ENCODE peak calls at places on chromosomes 11 and 22, in five cellular contexts. One of them, this sample, is unnamed.

GRCh38 chr11:68959465-68960298 is 21.1 kb downstream of the MRGPRD start:
- DNase-seq in HFFc6: no peak
- DNase-seq in body of pancreas: no peak
- DNase-seq in upper lobe of right lung: no peak
- DNase-seq in Peyer's patch: no peak
- DNase-seq in this sample: no peak

GRCh38 chr11:77204792-77205466 is 76.9 kb downstream of the MYO7A start:
- DNase-seq in HFFc6: no peak
- DNase-seq in body of pancreas: no peak
- DNase-seq in upper lobe of right lung: no peak
- DNase-seq in Peyer's patch: no peak
- DNase-seq in this sample: no peak

GRCh38 chr22:47601666-47602065 is 839.2 kb downstream of the TBC1D22A start:
- DNase-seq in HFFc6: no peak
- DNase-seq in body of pancreas: no peak
- DNase-seq in upper lobe of right lung: no peak
- DNase-seq in Peyer's patch: no peak
- DNase-seq in this sample: no peak

GRCh38 chr11:30561691-30562412 is 24.3 kb downstream of the MPPED2 start:
- DNase-seq in HFFc6: no peak
- DNase-seq in body of pancreas: no peak
- DNase-seq in upper lobe of right lung: no peak
- DNase-seq in Peyer's patch: no peak
- DNase-seq in this sample: peak

GRCh38 chr11:32328392-32328791 is 106.9 kb downstream of the WT1 start:
- DNase-seq in HFFc6: no peak
- DNase-seq in body of pancreas: no peak
- DNase-seq in upper lobe of right lung: no peak
- DNase-seq in Peyer's patch: no peak
- DNase-seq in this sample: no peak

GRCh38 chr11:61293869-61294716 is 1.0 kb downstream of the VWCE start:
- DNase-seq in HFFc6: peak
- DNase-seq in body of pancreas: peak
- DNase-seq in upper lobe of right lung: peak
- DNase-seq in Peyer's patch: no peak
- DNase-seq in this sample: peak

GRCh38 chr22:41511521-41511968 is 32.7 kb downstream of the POLR3H start:
- DNase-seq in HFFc6: no peak
- DNase-seq in body of pancreas: no peak
- DNase-seq in upper lobe of right lung: no peak
- DNase-seq in Peyer's patch: no peak
- DNase-seq in this sample: no peak

GRCh38 chr11:47768090-47768620 is 1.0 kb upstream of the FNBP4 start:
- DNase-seq in HFFc6: peak
- DNase-seq in body of pancreas: peak
- DNase-seq in upper lobe of right lung: peak
- DNase-seq in Peyer's patch: peak
- DNase-seq in this sample: peak

GRCh38 chr11:122634507-122634906 is 21.0 kb upstream of the UBASH3B start:
- DNase-seq in HFFc6: peak
- DNase-seq in body of pancreas: no peak
- DNase-seq in upper lobe of right lung: no peak
- DNase-seq in Peyer's patch: no peak
- DNase-seq in this sample: peak

GRCh38 chr11:57776101-57776511 is 14.5 kb downstream of the CTNND1 start:
- DNase-seq in HFFc6: peak
- DNase-seq in body of pancreas: no peak
- DNase-seq in upper lobe of right lung: no peak
- DNase-seq in Peyer's patch: no peak
- DNase-seq in this sample: peak

GRCh38 chr11:3799143-3799542 is 1.8 kb upstream of the NUP98 start:
- DNase-seq in HFFc6: no peak
- DNase-seq in body of pancreas: no peak
- DNase-seq in upper lobe of right lung: peak
- DNase-seq in Peyer's patch: no peak
- DNase-seq in this sample: no peak

GRCh38 chr11:112785104-112785503 is 176.1 kb upstream of the NCAM1 start:
- DNase-seq in HFFc6: no peak
- DNase-seq in body of pancreas: no peak
- DNase-seq in upper lobe of right lung: no peak
- DNase-seq in Peyer's patch: no peak
- DNase-seq in this sample: peak

GRCh38 chr11:41286751-41287150 is 172.7 kb downstream of the LRRC4C start:
- DNase-seq in HFFc6: no peak
- DNase-seq in body of pancreas: no peak
- DNase-seq in upper lobe of right lung: no peak
- DNase-seq in Peyer's patch: no peak
- DNase-seq in this sample: no peak

GRCh38 chr11:112364962-112365481 is 104.4 kb upstream of the PLET1 start:
- DNase-seq in HFFc6: peak
- DNase-seq in body of pancreas: no peak
- DNase-seq in upper lobe of right lung: no peak
- DNase-seq in Peyer's patch: no peak
- DNase-seq in this sample: peak

GRCh38 chr11:36534276-36534675 is 24.2 kb upstream of the TRAF6 start:
- DNase-seq in HFFc6: no peak
- DNase-seq in body of pancreas: no peak
- DNase-seq in upper lobe of right lung: no peak
- DNase-seq in Peyer's patch: no peak
- DNase-seq in this sample: no peak

GRCh38 chr22:18012528-18012927 is 11.8 kb downstream of the MICAL3 start:
- DNase-seq in HFFc6: peak
- DNase-seq in body of pancreas: no peak
- DNase-seq in upper lobe of right lung: no peak
- DNase-seq in Peyer's patch: no peak
- DNase-seq in this sample: no peak

GRCh38 chr11:109972181-109972715 is 120.9 kb upstream of the ZC3H12C start:
- DNase-seq in HFFc6: no peak
- DNase-seq in body of pancreas: no peak
- DNase-seq in upper lobe of right lung: no peak
- DNase-seq in Peyer's patch: no peak
- DNase-seq in this sample: no peak

GRCh38 chr11:65279713-65280459 is 18.1 kb downstream of the POLA2 start:
- DNase-seq in HFFc6: peak
- DNase-seq in body of pancreas: peak
- DNase-seq in upper lobe of right lung: no peak
- DNase-seq in Peyer's patch: no peak
- DNase-seq in this sample: peak

GRCh38 chr11:27699242-27699925 is 871 bp downstream of the BDNF start:
- DNase-seq in HFFc6: no peak
- DNase-seq in body of pancreas: peak
- DNase-seq in upper lobe of right lung: peak
- DNase-seq in Peyer's patch: no peak
- DNase-seq in this sample: peak

GRCh38 chr22:28075260-28075981 is 156.4 kb upstream of the PITPNB start:
- DNase-seq in HFFc6: peak
- DNase-seq in body of pancreas: peak
- DNase-seq in upper lobe of right lung: no peak
- DNase-seq in Peyer's patch: no peak
- DNase-seq in this sample: peak

GRCh38 chr22:17140022-17140421 is 18.9 kb upstream of the TMEM121B start:
- DNase-seq in HFFc6: no peak
- DNase-seq in body of pancreas: no peak
- DNase-seq in upper lobe of right lung: no peak
- DNase-seq in Peyer's patch: no peak
- DNase-seq in this sample: no peak

GRCh38 chr11:111388842-111389241 is 9.8 kb upstream of the POU2AF1 start:
- DNase-seq in HFFc6: no peak
- DNase-seq in body of pancreas: no peak
- DNase-seq in upper lobe of right lung: no peak
- DNase-seq in Peyer's patch: no peak
- DNase-seq in this sample: no peak

GRCh38 chr11:57294225-57295131 is 30.3 kb downstream of the TNKS1BP1 start:
- DNase-seq in HFFc6: peak
- DNase-seq in body of pancreas: peak
- DNase-seq in upper lobe of right lung: no peak
- DNase-seq in Peyer's patch: no peak
- DNase-seq in this sample: peak

GRCh38 chr11:127050141-127050632 is 49.6 kb upstream of the KIRREL3 start:
- DNase-seq in HFFc6: no peak
- DNase-seq in body of pancreas: no peak
- DNase-seq in upper lobe of right lung: no peak
- DNase-seq in Peyer's patch: no peak
- DNase-seq in this sample: no peak

GRCh38 chr11:88402784-88403183 is 65.2 kb upstream of the CTSC start:
- DNase-seq in HFFc6: peak
- DNase-seq in body of pancreas: no peak
- DNase-seq in upper lobe of right lung: no peak
- DNase-seq in Peyer's patch: no peak
- DNase-seq in this sample: peak

GRCh38 chr11:134537296-134537695 is 125.3 kb upstream of the B3GAT1 start:
- DNase-seq in HFFc6: no peak
- DNase-seq in body of pancreas: no peak
- DNase-seq in upper lobe of right lung: peak
- DNase-seq in Peyer's patch: no peak
- DNase-seq in this sample: no peak

GRCh38 chr22:18994056-18994455 is 58.0 kb upstream of the PRODH start:
- DNase-seq in HFFc6: no peak
- DNase-seq in body of pancreas: no peak
- DNase-seq in upper lobe of right lung: no peak
- DNase-seq in Peyer's patch: peak
- DNase-seq in this sample: no peak

GRCh38 chr11:120182790-120183491 is 27.9 kb upstream of the OAF start:
- DNase-seq in HFFc6: no peak
- DNase-seq in body of pancreas: peak
- DNase-seq in upper lobe of right lung: peak
- DNase-seq in Peyer's patch: no peak
- DNase-seq in this sample: no peak

GRCh38 chr11:134477486-134477885 is 65.4 kb upstream of the B3GAT1 start:
- DNase-seq in HFFc6: no peak
- DNase-seq in body of pancreas: no peak
- DNase-seq in upper lobe of right lung: no peak
- DNase-seq in Peyer's patch: no peak
- DNase-seq in this sample: no peak

GRCh38 chr22:37704645-37705044 is 7.8 kb downstream of the TRIOBP start:
- DNase-seq in HFFc6: no peak
- DNase-seq in body of pancreas: no peak
- DNase-seq in upper lobe of right lung: no peak
- DNase-seq in Peyer's patch: no peak
- DNase-seq in this sample: no peak

GRCh38 chr22:49929553-49929979 is 11.1 kb downstream of the CRELD2 start:
- DNase-seq in HFFc6: no peak
- DNase-seq in body of pancreas: peak
- DNase-seq in upper lobe of right lung: peak
- DNase-seq in Peyer's patch: peak
- DNase-seq in this sample: no peak

GRCh38 chr22:21947040-21948014 is 5.3 kb downstream of the PPM1F start:
- DNase-seq in HFFc6: peak
- DNase-seq in body of pancreas: no peak
- DNase-seq in upper lobe of right lung: no peak
- DNase-seq in Peyer's patch: no peak
- DNase-seq in this sample: peak
- TF ChIP-seq CTCF in HFFc6: peak
- TF ChIP-seq CTCF in body of pancreas: no peak
- TF ChIP-seq CTCF in upper lobe of right lung: peak
- TF ChIP-seq CTCF in Peyer's patch: no peak
- TF ChIP-seq CTCF in this sample: peak

GRCh38 chr11:10564692-10565318 is 3.7 kb downstream of the LYVE1 start:
- DNase-seq in HFFc6: no peak
- DNase-seq in body of pancreas: no peak
- DNase-seq in upper lobe of right lung: no peak
- DNase-seq in Peyer's patch: no peak
- DNase-seq in this sample: no peak
- TF ChIP-seq CTCF in HFFc6: peak
- TF ChIP-seq CTCF in body of pancreas: no peak
- TF ChIP-seq CTCF in upper lobe of right lung: peak
- TF ChIP-seq CTCF in Peyer's patch: peak
- TF ChIP-seq CTCF in this sample: peak

GRCh38 chr11:62787005-62787759 is at the start of gene TMEM179B:
- DNase-seq in HFFc6: peak
- DNase-seq in body of pancreas: peak
- DNase-seq in upper lobe of right lung: peak
- DNase-seq in Peyer's patch: peak
- DNase-seq in this sample: peak
- TF ChIP-seq CTCF in HFFc6: no peak
- TF ChIP-seq CTCF in body of pancreas: peak
- TF ChIP-seq CTCF in upper lobe of right lung: peak
- TF ChIP-seq CTCF in Peyer's patch: peak
- TF ChIP-seq CTCF in this sample: peak

DNA sequence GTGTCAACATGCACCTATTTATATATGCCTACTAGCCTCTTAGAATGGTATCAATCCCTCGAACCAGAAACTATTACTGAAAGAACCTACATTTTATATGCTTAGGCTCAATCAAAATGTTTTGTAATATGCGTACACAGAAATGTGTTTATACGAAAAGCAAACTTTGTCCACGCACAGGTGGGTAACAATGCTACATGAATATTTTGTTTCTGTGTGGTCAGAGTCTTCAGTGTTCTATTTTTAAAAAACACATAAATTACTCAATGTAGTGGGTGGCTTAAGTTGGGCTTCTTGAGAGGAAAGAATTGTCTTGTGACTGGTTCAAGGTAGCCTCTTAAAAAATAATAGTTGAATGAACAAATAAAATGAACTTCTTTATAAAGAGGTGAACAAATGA is 46.1 kb downstream of the SYTL2 start:
- DNase-seq in HFFc6: no peak
- DNase-seq in body of pancreas: no peak
- DNase-seq in upper lobe of right lung: no peak
- DNase-seq in Peyer's patch: no peak
- DNase-seq in this sample: no peak
- TF ChIP-seq CTCF in HFFc6: no peak
- TF ChIP-seq CTCF in body of pancreas: no peak
- TF ChIP-seq CTCF in upper lobe of right lung: no peak
- TF ChIP-seq CTCF in Peyer's patch: no peak
- TF ChIP-seq CTCF in this sample: no peak

GRCh38 chr11:92550871-92551270 is 326.3 kb downstream of the FAT3 start:
- DNase-seq in HFFc6: no peak
- DNase-seq in body of pancreas: no peak
- DNase-seq in upper lobe of right lung: no peak
- DNase-seq in Peyer's patch: no peak
- DNase-seq in this sample: no peak

GRCh38 chr11:92556435-92556834 is 331.8 kb downstream of the FAT3 start:
- DNase-seq in HFFc6: no peak
- DNase-seq in body of pancreas: no peak
- DNase-seq in upper lobe of right lung: no peak
- DNase-seq in Peyer's patch: no peak
- DNase-seq in this sample: peak

GRCh38 chr11:92550411-92550810 is 325.8 kb downstream of the FAT3 start:
- DNase-seq in HFFc6: no peak
- DNase-seq in body of pancreas: peak
- DNase-seq in upper lobe of right lung: no peak
- DNase-seq in Peyer's patch: no peak
- DNase-seq in this sample: no peak

GRCh38 chr11:92554662-92555061 is 330.0 kb downstream of the FAT3 start:
- DNase-seq in HFFc6: no peak
- DNase-seq in body of pancreas: no peak
- DNase-seq in upper lobe of right lung: no peak
- DNase-seq in Peyer's patch: no peak
- DNase-seq in this sample: no peak

GRCh38 chr11:92552942-92553341 is 328.3 kb downstream of the FAT3 start:
- DNase-seq in HFFc6: no peak
- DNase-seq in body of pancreas: no peak
- DNase-seq in upper lobe of right lung: no peak
- DNase-seq in Peyer's patch: no peak
- DNase-seq in this sample: no peak
- TF ChIP-seq CTCF in HFFc6: peak
- TF ChIP-seq CTCF in body of pancreas: peak
- TF ChIP-seq CTCF in upper lobe of right lung: peak
- TF ChIP-seq CTCF in Peyer's patch: no peak
- TF ChIP-seq CTCF in this sample: no peak